ENCODE peak calls at places on chromosomes 5 and 9, in eight cellular contexts. C, W, A, R, G, E, P and D are unnamed samples.

GRCh38 chr5:38913714-38914113 is 67.9 kb downstream of the OSMR start:
- DNase-seq in W (no peak), C (no peak), R (no peak), E (no peak), G (no peak), A (no peak), P (no peak), D (no peak)

GRCh38 chr9:126160067-126160853 is 166.4 kb upstream of the MVB12B start:
- DNase-seq in G (no peak), E (no peak), R (no peak), A (no peak), C (no peak), W (peak; percentile 10), P (no peak), D (no peak)

GRCh38 chr5:72178910-72179815 is 71.9 kb downstream of the MAP1B start:
- DNase-seq in E (peak; percentile 6), W (no peak), G (peak; percentile 70), P (peak; percentile 71), R (peak; percentile 67), A (no peak), C (peak; percentile 28), D (peak; percentile 17)

GRCh38 chr9:93307468-93308157 is 123.7 kb downstream of the WNK2 start:
- DNase-seq in R (no peak), C (no peak), A (no peak), W (no peak), E (no peak), G (no peak), P (no peak), D (peak; percentile 1)

GRCh38 chr9:93009337-93010015 is 49.0 kb upstream of the SUSD3 start:
- DNase-seq in W (no peak), E (peak; percentile 92), R (no peak), A (no peak), C (no peak), G (no peak), P (no peak), D (no peak)

GRCh38 chr5:95887977-95888376 is 65.5 kb upstream of the GLRX start:
- DNase-seq in A (no peak), R (no peak), W (no peak), P (no peak), C (no peak), G (no peak), E (no peak), D (no peak)

GRCh38 chr5:56837386-56837785 is 22.0 kb downstream of the MAP3K1 start:
- DNase-seq in W (no peak), E (no peak), G (no peak), R (no peak), P (no peak), A (no peak), C (no peak), D (no peak)

GRCh38 chr9:2657427-2657826 is 35.8 kb downstream of the VLDLR start:
- DNase-seq in A (no peak), P (no peak), G (no peak), C (no peak), E (no peak), W (no peak), R (no peak), D (no peak)

GRCh38 chr9:8666060-8666459 is 866.5 kb upstream of the DMAC1 start:
- DNase-seq in E (no peak), A (no peak), P (no peak), G (no peak), C (no peak), R (no peak), W (no peak), D (no peak)

GRCh38 chr5:100616291-100616690 is 81.1 kb downstream of the FAM174A start:
- DNase-seq in R (no peak), A (no peak), W (no peak), P (no peak), E (no peak), C (no peak), G (no peak), D (no peak)

GRCh38 chr5:84274585-84275468 is 109.9 kb downstream of the EDIL3 start:
- DNase-seq in E (peak; percentile 50), G (no peak), A (no peak), C (peak; percentile 26), R (no peak), P (no peak), W (peak; percentile 26), D (peak; percentile 62)

GRCh38 chr9:3181049-3181953 is 337.4 kb upstream of the PUM3 start:
- DNase-seq in R (peak; percentile 53), P (no peak), C (no peak), W (peak; percentile 39), A (peak; percentile 42), E (peak; percentile 58), G (no peak), D (peak; percentile 18)

GRCh38 chr5:169808118-169808581 is 171.1 kb downstream of the DOCK2 start:
- DNase-seq in R (no peak), P (no peak), W (no peak), E (no peak), A (no peak), C (no peak), G (no peak), D (no peak)

GRCh38 chr5:132714456-132715307 is 22.7 kb downstream of the KIF3A start:
- DNase-seq in W (no peak), E (no peak), C (no peak), R (no peak), A (no peak), P (no peak), G (no peak), D (no peak)

GRCh38 chr5:31645420-31646081 is 6.6 kb downstream of the PDZD2 start:
- DNase-seq in R (no peak), A (no peak), C (no peak), P (no peak), W (no peak), G (no peak), E (no peak), D (no peak)

GRCh38 chr9:749712-750111 is 91.8 kb upstream of the DMRT1 start:
- DNase-seq in A (no peak), C (no peak), W (no peak), E (no peak), P (no peak), R (no peak), G (no peak), D (no peak)

GRCh38 chr5:177542816-177543472 is 11.4 kb downstream of the FAM193B start:
- DNase-seq in E (no peak), P (no peak), W (no peak), R (no peak), C (no peak), G (no peak), A (no peak), D (no peak)
- H3K4me1 ChIP-seq in E (peaks cover 29% of the 10 kb centered on the region), P (peaks cover 25% of the 10 kb centered on the region), W (peaks cover 24% of the 10 kb centered on the region), R (peaks cover 12% of the 10 kb centered on the region), C (peaks cover 6% of the 10 kb centered on the region), G (peaks cover 17% of the 10 kb centered on the region), A (no peaks in the 10 kb centered on the region), D (peaks cover 31% of the 10 kb centered on the region)

GRCh38 chr5:127229185-127229889 is 61.3 kb upstream of the MEGF10 start:
- DNase-seq in R (peak; percentile 53), W (peak; percentile 61), P (peak; percentile 13), A (peak; percentile 57), G (peak; percentile 71), C (no peak), E (peak; percentile 65), D (peak; percentile 45)
- TF ChIP-seq POLR2A in R (no peak), W (no peak), P (no peak), A (no peak), G (no peak), C (no peak), E (no peak), D (no peak)

GRCh38 chr5:176610430-176610763 is 441 bp upstream of the GPRIN1 start:
- DNase-seq in G (no peak), R (no peak), P (no peak), W (no peak), A (no peak), E (no peak), C (no peak), D (no peak)

GRCh38 chr5:176608142-176608705 is 1.7 kb downstream of the GPRIN1 start:
- DNase-seq in G (no peak), E (no peak), R (no peak), C (no peak), A (no peak), P (no peak), W (no peak), D (no peak)

GRCh38 chr5:176608937-176609723 is 826 bp downstream of the GPRIN1 start:
- DNase-seq in C (no peak), R (no peak), P (no peak), W (no peak), G (no peak), A (no peak), E (no peak), D (no peak)

GRCh38 chr5:176611435-176611834 is 1.5 kb upstream of the GPRIN1 start:
- DNase-seq in G (peak; percentile 79), R (peak; percentile 54), A (peak; percentile 67), W (peak; percentile 71), C (peak; percentile 21), P (peak; percentile 38), E (peak; percentile 86), D (peak; percentile 90)

GRCh38 chr5:176609724-176610429 is at the start of gene GPRIN1:
- DNase-seq in A (peak; percentile 63), R (no peak), G (no peak), E (peak; percentile 19), W (peak; percentile 48), C (peak; percentile 18), P (no peak), D (no peak)
- TF ChIP-seq CTCF in A (no peak), R (no peak), G (no peak), E (no peak), W (no peak), C (peak; percentile 36), P (no peak), D (no peak)

DNA sequence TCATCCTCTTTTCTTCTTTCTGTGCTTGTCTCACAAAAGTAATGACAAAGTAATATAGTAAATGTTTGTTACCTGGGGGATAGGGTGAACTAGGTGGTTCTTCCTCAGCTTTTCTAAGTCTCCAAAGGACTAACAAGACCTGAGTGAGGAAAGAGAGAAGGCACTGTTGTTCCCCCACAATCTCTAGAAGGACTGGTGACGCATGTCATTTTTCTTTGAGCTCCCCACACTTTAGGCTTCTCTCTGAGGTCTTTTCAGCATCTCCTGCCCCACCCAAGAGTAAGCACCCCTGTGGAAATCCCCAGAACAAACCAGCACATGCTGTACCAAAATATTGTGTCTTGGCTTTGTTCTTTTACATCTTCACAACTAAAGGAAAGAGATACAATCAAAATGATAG is 2.4 kb upstream of the IL7R start:
- DNase-seq in R (no peak), P (no peak), G (no peak), W (no peak), E (no peak), A (no peak), C (no peak), D (no peak)
- H3K4me1 ChIP-seq in R (no peaks in the 10 kb centered on the region), P (peaks cover 14% of the 10 kb centered on the region), G (no peaks in the 10 kb centered on the region), W (no peaks in the 10 kb centered on the region), E (no peaks in the 10 kb centered on the region), A (no peaks in the 10 kb centered on the region), C (peaks cover 23% of the 10 kb centered on the region), D (peaks cover 41% of the 10 kb centered on the region)

DNA sequence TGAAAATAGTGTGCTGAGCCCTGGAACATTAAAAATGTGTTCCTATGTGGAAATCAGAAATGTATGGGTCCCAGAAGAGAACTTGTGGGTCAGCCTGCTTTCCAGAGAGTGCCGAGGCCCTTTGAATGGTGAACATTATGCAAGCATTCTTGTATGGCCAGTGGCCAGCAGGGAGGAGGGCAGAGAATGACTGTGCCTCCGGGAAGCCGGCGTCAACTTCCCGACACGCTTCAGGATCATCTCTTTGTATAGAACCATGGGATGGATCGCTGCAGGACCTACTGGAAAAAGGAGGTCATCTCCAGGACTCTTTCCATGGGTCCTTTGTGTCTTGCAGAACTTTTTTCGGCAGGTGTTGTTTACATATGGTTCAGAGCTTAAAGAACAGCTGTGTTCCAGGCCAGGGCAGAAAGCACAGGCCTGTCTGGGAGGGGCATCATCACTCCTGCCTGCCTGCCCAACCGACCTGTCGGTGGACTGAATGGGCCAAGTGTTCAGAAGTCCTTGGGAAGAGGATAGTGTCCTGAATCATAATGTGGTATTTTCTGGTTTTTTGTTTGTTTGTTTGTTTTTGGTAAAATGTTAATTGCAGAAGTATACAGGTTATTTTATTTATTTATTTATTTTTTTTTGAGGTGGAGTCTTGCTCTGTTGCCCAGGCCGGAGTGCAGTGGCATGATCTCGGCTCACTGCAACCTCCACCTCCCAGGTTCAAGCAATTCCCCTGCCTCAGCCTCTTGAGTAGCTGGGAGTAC is 9.0 kb downstream of the PRRC2B start:
- DNase-seq in R (peak; percentile 89), C (no peak), E (peak; percentile 90), P (peak; percentile 82), W (peak; percentile 86), A (peak; percentile 86), G (peak; percentile 89), D (peak; percentile 86)
- TF ChIP-seq POLR2A in R (no peak), C (no peak), E (no peak), P (peak; percentile 46), W (no peak), A (no peak), G (no peak), D (no peak)